ENCODE peak calls at places on chromosomes 1 and 21, in eight cellular contexts. C is HCT116, I is cardiac muscle cell, V is psoas muscle, X is testis, F is fibroblast of the aortic adventitia, O is lung, J is body of pancreas. Z is an unnamed sample.

GRCh38 chr1:164707868-164708331 is 148.9 kb downstream of the PBX1 start:
- DNase-seq in J (peak), I (peak), C (peak), O (no peak), F (peak), V (peak), X (no peak), Z (peak)

GRCh38 chr1:230403442-230403841 is 22.7 kb downstream of the PGBD5 start:
- DNase-seq in C (no peak), O (no peak), F (no peak), J (no peak), X (no peak), I (no peak), V (no peak), Z (no peak)

GRCh38 chr1:20212685-20213331 is 26.5 kb upstream of the PLA2G2C start:
- DNase-seq in O (peak), V (peak), F (peak), C (peak), X (peak), I (peak), J (peak), Z (no peak)

GRCh38 chr1:42927274-42927841 is 31.3 kb downstream of the SLC2A1 start:
- DNase-seq in J (no peak), C (no peak), X (no peak), I (no peak), O (no peak), V (no peak), F (no peak), Z (no peak)

GRCh38 chr1:54952950-54953718 is 27.3 kb upstream of the TMEM61 start:
- DNase-seq in F (no peak), I (peak), C (no peak), X (no peak), V (no peak), J (no peak), O (no peak), Z (no peak)

GRCh38 chr1:111565957-111566356 is 53.6 kb upstream of the RAP1A start:
- DNase-seq in C (no peak), I (no peak), X (no peak), F (no peak), V (no peak), J (no peak), O (no peak), Z (no peak)

GRCh38 chr1:208841396-208841795 is 597.2 kb upstream of the PLXNA2 start:
- DNase-seq in V (no peak), I (no peak), F (no peak), J (no peak), C (no peak), O (no peak), X (no peak), Z (no peak)

GRCh38 chr1:227729881-227730629 is 5.0 kb downstream of the JMJD4 start:
- DNase-seq in V (no peak), F (peak), O (no peak), X (peak), C (peak), I (peak), J (peak), Z (peak)

GRCh38 chr1:27628712-27629111 is 6.3 kb downstream of the FGR start:
- DNase-seq in F (no peak), C (no peak), I (no peak), J (no peak), O (no peak), X (no peak), V (peak), Z (no peak)

GRCh38 chr1:171433451-171433850 is 51.9 kb upstream of the PRRC2C start:
- DNase-seq in I (peak), X (no peak), O (no peak), C (no peak), V (no peak), J (no peak), F (peak), Z (no peak)

GRCh38 chr1:218330043-218330623 is 15.0 kb upstream of the TGFB2 start:
- DNase-seq in O (no peak), I (peak), F (peak), J (no peak), X (no peak), C (peak), V (no peak), Z (no peak)

GRCh38 chr1:25458550-25459298 is 28.0 kb downstream of the MACO1 start:
- DNase-seq in F (no peak), I (no peak), V (no peak), O (no peak), X (no peak), C (no peak), J (no peak), Z (no peak)

GRCh38 chr1:68168545-68169065 is 63.7 kb downstream of the WLS start:
- DNase-seq in X (no peak), C (no peak), V (no peak), O (no peak), I (peak), J (no peak), F (peak), Z (no peak)

GRCh38 chr1:221868894-221869293 is 127.0 kb upstream of the DUSP10 start:
- DNase-seq in V (no peak), I (peak), C (no peak), X (no peak), O (no peak), F (peak), J (no peak), Z (peak)

GRCh38 chr1:226977288-226977972 is 37.3 kb downstream of the COQ8A start:
- DNase-seq in V (peak), C (no peak), X (peak), J (no peak), I (no peak), F (no peak), O (no peak), Z (no peak)

GRCh38 chr1:44354268-44354839 is 703 bp downstream of the ERI3 start:
- DNase-seq in I (peak), C (no peak), V (peak), J (peak), O (no peak), F (peak), X (no peak), Z (no peak)

GRCh38 chr1:77824694-77825355 is 45.4 kb downstream of the MIGA1 start:
- DNase-seq in I (no peak), X (no peak), V (no peak), F (no peak), O (no peak), J (no peak), C (no peak), Z (no peak)

GRCh38 chr1:100628631-100629081 is 90.7 kb downstream of the GPR88 start:
- DNase-seq in F (no peak), V (no peak), O (no peak), C (no peak), J (no peak), X (no peak), I (peak), Z (no peak)

GRCh38 chr1:22500476-22500875 is 48.8 kb downstream of the ZBTB40 start:
- DNase-seq in J (peak), F (peak), I (peak), O (peak), X (peak), V (peak), C (peak), Z (peak)

GRCh38 chr1:226438007-226438406 is 30.1 kb upstream of the PARP1 start:
- DNase-seq in I (peak), X (no peak), O (no peak), V (no peak), J (no peak), F (peak), C (peak), Z (no peak)

GRCh38 chr21:36502365-36502764 is 22.4 kb upstream of the CLDN14 start:
- DNase-seq in V (no peak), I (no peak), O (no peak), F (no peak), J (no peak), C (no peak), X (no peak), Z (no peak)

GRCh38 chr1:23810818-23811420 is 10.4 kb upstream of the GALE start:
- DNase-seq in V (peak), C (no peak), J (peak), O (peak), F (peak), I (peak), X (no peak), Z (no peak)

GRCh38 chr1:33792216-33792615 is 71.7 kb upstream of the HMGB4 start:
- DNase-seq in I (no peak), O (no peak), J (no peak), V (no peak), C (no peak), X (no peak), F (no peak), Z (no peak)

GRCh38 chr1:85581802-85582686 is 1.5 kb downstream of the CCN1 start:
- DNase-seq in V (peak), J (peak), I (peak), F (peak), X (no peak), O (peak), C (no peak), Z (no peak)

GRCh38 chr1:33188572-33189275 is 6.9 kb upstream of the TRIM62 start:
- DNase-seq in I (peak), J (no peak), V (no peak), F (peak), O (no peak), C (no peak), X (no peak), Z (no peak)

GRCh38 chr21:37204580-37204979 is 62.6 kb downstream of the VPS26C start:
- DNase-seq in F (peak), V (no peak), I (peak), C (no peak), J (no peak), O (no peak), X (no peak), Z (no peak)

GRCh38 chr1:48227165-48228013 is 4.9 kb downstream of the SLC5A9 start:
- DNase-seq in C (no peak), O (no peak), J (no peak), F (no peak), X (no peak), I (no peak), V (no peak), Z (no peak)

GRCh38 chr1:22850281-22850680 is 122.4 kb downstream of the LACTBL1 start:
- DNase-seq in O (no peak), I (no peak), F (no peak), V (peak), C (no peak), J (no peak), X (no peak), Z (no peak)

GRCh38 chr1:187870567-187870966 is 1041.8 kb downstream of the PLA2G4A start:
- DNase-seq in O (no peak), J (no peak), F (no peak), X (no peak), I (no peak), V (no peak), C (no peak), Z (no peak)

GRCh38 chr21:43280949-43281633 is 112.3 kb downstream of the CRYAA start:
- DNase-seq in C (no peak), J (no peak), V (no peak), X (no peak), F (no peak), O (no peak), I (no peak), Z (no peak)

GRCh38 chr1:156476501-156477298 is 23.9 kb downstream of the MEF2D start:
- DNase-seq in V (peak), I (peak), J (no peak), F (peak), C (no peak), O (no peak), X (no peak), Z (no peak)

GRCh38 chr1:95223110-95223509 is 10.9 kb upstream of the RWDD3 start:
- DNase-seq in V (no peak), C (no peak), J (no peak), F (peak), X (no peak), O (no peak), I (peak), Z (no peak)

GRCh38 chr1:162094271-162094670 is 24.8 kb downstream of the NOS1AP start:
- DNase-seq in C (no peak), V (no peak), O (no peak), J (no peak), F (no peak), X (no peak), I (no peak), Z (peak)

GRCh38 chr1:25519624-25520023 is 23.8 kb upstream of the LDLRAP1 start:
- DNase-seq in C (no peak), I (peak), X (no peak), J (no peak), F (peak), O (no peak), V (no peak), Z (no peak)

GRCh38 chr1:218475275-218475674 is 130.1 kb downstream of the TGFB2 start:
- DNase-seq in O (no peak), C (no peak), I (no peak), V (no peak), J (no peak), X (no peak), F (peak), Z (no peak)

GRCh38 chr1:1058088-1058905 is 15.8 kb downstream of the RNF223 start:
- DNase-seq in J (no peak), C (no peak), V (no peak), I (no peak), F (no peak), X (peak), O (no peak), Z (no peak)
- TF ChIP-seq CTCF in J (no peak), C (no peak), V (no peak), I (no peak), F (no peak), X (no peak), O (no peak), Z (no peak)

GRCh38 chr1:246587032-246587431 is 20.8 kb downstream of the CNST start:
- DNase-seq in O (no peak), I (no peak), J (no peak), X (no peak), V (no peak), F (no peak), C (no peak), Z (no peak)
- H3K4me3 ChIP-seq in O (no peak), I (no peak), J (no peak), X (no peak), V (no peak), F (no peak), C (no peak), Z (no peak)

GRCh38 chr21:39060485-39061099 is 122.7 kb downstream of the PSMG1 start:
- DNase-seq in I (no peak), C (no peak), V (peak), X (no peak), J (no peak), O (no peak), F (no peak), Z (no peak)
- TF ChIP-seq CTCF in I (no peak), C (no peak), V (no peak), X (no peak), J (no peak), O (no peak), F (no peak), Z (no peak)

GRCh38 chr1:37714689-37715088 is 22.4 kb downstream of the CDCA8 start:
- DNase-seq in X (no peak), J (no peak), V (peak), I (no peak), F (no peak), O (no peak), C (no peak), Z (no peak)
- H3K4me3 ChIP-seq in X (no peak), J (no peak), V (no peak), I (no peak), F (no peak), O (no peak), C (no peak), Z (no peak)

GRCh38 chr1:205568469-205569361 is 63.1 kb downstream of the ELK4 start:
- DNase-seq in V (no peak), C (no peak), J (peak), O (no peak), F (no peak), X (no peak), I (peak), Z (no peak)
- TF ChIP-seq CTCF in V (peak), C (no peak), J (no peak), O (no peak), F (no peak), X (no peak), I (peak), Z (no peak)

GRCh38 chr21:26067836-26068401 is 102.7 kb downstream of the APP start:
- DNase-seq in I (peak), J (no peak), X (peak), F (no peak), C (no peak), O (no peak), V (no peak), Z (no peak)

GRCh38 chr21:26068776-26069175 is 101.8 kb downstream of the APP start:
- DNase-seq in C (no peak), J (no peak), F (no peak), V (no peak), O (no peak), X (no peak), I (no peak), Z (no peak)

GRCh38 chr21:26070121-26070520 is 100.4 kb downstream of the APP start:
- DNase-seq in J (no peak), F (no peak), X (no peak), V (no peak), I (no peak), O (no peak), C (no peak), Z (no peak)

GRCh38 chr21:26072891-26073615 is 97.5 kb downstream of the APP start:
- DNase-seq in J (no peak), C (no peak), O (no peak), X (no peak), V (no peak), F (peak), I (no peak), Z (no peak)

GRCh38 chr21:26070822-26071425 is 99.6 kb downstream of the APP start:
- DNase-seq in C (no peak), J (no peak), F (peak), O (peak), X (peak), I (peak), V (no peak), Z (peak)
- H3K4me3 ChIP-seq in C (no peak), J (no peak), F (no peak), O (no peak), X (no peak), I (no peak), V (peak), Z (no peak)

GRCh38 chr21:45103966-45104520 is 29.7 kb downstream of the ADARB1 start:
- DNase-seq in X (no peak), O (no peak), C (no peak), I (no peak), F (no peak), J (no peak), V (no peak), Z (no peak)

GRCh38 chr21:45105906-45106485 is 31.6 kb downstream of the ADARB1 start:
- DNase-seq in V (no peak), O (no peak), X (no peak), J (no peak), I (no peak), F (peak), C (no peak), Z (no peak)

GRCh38 chr21:45104560-45104959 is 30.2 kb downstream of the ADARB1 start:
- DNase-seq in O (no peak), V (no peak), X (peak), C (no peak), I (peak), J (peak), F (no peak), Z (no peak)

GRCh38 chr21:45100866-45101265 is 26.5 kb downstream of the ADARB1 start:
- DNase-seq in V (no peak), O (no peak), X (no peak), I (no peak), C (no peak), J (no peak), F (no peak), Z (no peak)

GRCh38 chr21:45102391-45102932 is 28.1 kb downstream of the ADARB1 start:
- DNase-seq in X (no peak), F (peak), O (no peak), V (no peak), I (peak), J (no peak), C (peak), Z (peak)
- TF ChIP-seq CTCF in X (no peak), F (peak), O (no peak), V (peak), I (peak), J (peak), C (peak), Z (peak)

GRCh38 chr1:47174621-47175020 is 15.2 kb downstream of the PDZK1IP1 start:
- DNase-seq in O (no peak), I (no peak), F (no peak), V (no peak), J (no peak), X (no peak), C (no peak), Z (no peak)

GRCh38 chr1:47178665-47179022 is 11.2 kb downstream of the PDZK1IP1 start:
- DNase-seq in V (no peak), O (no peak), C (no peak), I (no peak), X (no peak), J (no peak), F (no peak), Z (no peak)

GRCh38 chr1:47178020-47178419 is 11.8 kb downstream of the PDZK1IP1 start:
- DNase-seq in O (no peak), F (no peak), I (no peak), J (no peak), V (no peak), X (no peak), C (no peak), Z (no peak)

GRCh38 chr1:47172782-47173181 is 17.1 kb downstream of the PDZK1IP1 start:
- DNase-seq in J (no peak), V (no peak), I (no peak), C (no peak), F (no peak), O (no peak), X (no peak), Z (no peak)

DNA sequence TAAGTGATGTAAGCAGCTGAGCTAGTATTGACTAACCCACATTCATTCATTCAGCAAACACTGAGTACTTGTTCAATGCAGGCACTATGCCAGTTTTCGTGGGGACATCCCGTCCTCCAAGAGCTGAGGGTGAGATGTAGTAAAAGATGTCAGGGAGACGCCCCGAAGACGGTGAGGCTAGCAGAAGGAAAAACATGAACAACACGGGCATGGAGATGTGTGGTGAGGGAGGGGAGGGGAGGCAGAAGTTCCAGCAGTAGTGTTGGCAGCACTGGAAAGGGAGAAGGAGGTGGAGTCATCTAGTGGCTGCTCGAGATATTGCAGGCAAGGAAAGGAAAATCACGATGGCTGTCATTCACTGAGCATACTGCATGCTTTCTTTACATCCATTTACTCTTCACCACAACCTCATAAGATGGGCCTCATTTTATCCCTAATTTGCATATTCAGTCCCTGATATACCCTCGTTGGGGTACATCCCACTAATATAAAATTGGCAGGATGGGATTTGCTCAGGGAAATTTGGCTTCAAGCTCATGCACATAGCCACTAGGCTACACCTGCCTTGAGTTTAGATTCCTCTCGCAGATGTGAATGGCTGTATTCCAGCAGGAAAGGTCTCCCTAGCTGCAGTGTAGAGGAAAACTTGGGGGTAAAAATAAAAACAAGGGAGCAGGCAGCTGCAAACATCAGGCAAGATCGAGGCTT is 14.5 kb downstream of the PDZK1IP1 start:
- DNase-seq in O (peak), F (peak), J (peak), C (peak), X (peak), I (peak), V (no peak), Z (no peak)
- H3K4me3 ChIP-seq in O (no peak), F (no peak), J (no peak), C (no peak), X (no peak), I (no peak), V (no peak), Z (no peak)

GRCh38 chr1:28985427-28985826 is 71.1 kb downstream of the EPB41 start:
- DNase-seq in C (no peak), I (no peak), V (no peak), J (no peak), X (no peak), O (no peak), F (no peak), Z (no peak)

GRCh38 chr1:28983091-28983490 is 68.7 kb downstream of the EPB41 start:
- DNase-seq in X (no peak), O (no peak), I (no peak), C (no peak), F (no peak), V (no peak), J (no peak), Z (no peak)

GRCh38 chr1:28984311-28984684 is 69.9 kb downstream of the EPB41 start:
- DNase-seq in J (no peak), O (no peak), V (no peak), X (no peak), I (no peak), C (no peak), F (no peak), Z (no peak)

GRCh38 chr1:28982198-28982597 is 67.8 kb downstream of the EPB41 start:
- DNase-seq in C (no peak), J (no peak), X (no peak), F (no peak), V (no peak), O (no peak), I (no peak), Z (no peak)

GRCh38 chr1:28983509-28984310 is 69.3 kb downstream of the EPB41 start:
- DNase-seq in F (no peak), X (no peak), V (peak), J (peak), O (peak), C (no peak), I (no peak), Z (no peak)
- TF ChIP-seq CTCF in F (no peak), X (no peak), V (peak), J (peak), O (no peak), C (peak), I (no peak), Z (no peak)

Z was measured in HFF-Myc.